ENCODE peak calls at places on chromosomes 2 and 18, in five cellular contexts. B is IMR-90, J is transverse colon, A is A549, C is stomach. H is an unnamed sample.

GRCh38 chr2:206988884-206989283 is 49.6 kb downstream of the CPO start:
- DNase-seq in B (no peak), J (no peak), A (no peak), C (no peak), H (no peak)

GRCh38 chr2:70354264-70354949 is 52.5 kb upstream of the FAM136A start:
- DNase-seq in B (peak), J (no peak), A (no peak), C (no peak), H (no peak)

GRCh38 chr2:120661551-120661950 is 74.1 kb upstream of the GLI2 start:
- DNase-seq in B (no peak), J (no peak), A (no peak), C (peak), H (no peak)

GRCh38 chr2:71742953-71743601 is 289.7 kb downstream of the DYSF start:
- DNase-seq in B (peak), J (peak), A (peak), C (no peak), H (no peak)

GRCh38 chr2:238167761-238168160 is 9.0 kb downstream of the ERFE start:
- DNase-seq in B (peak), J (no peak), A (no peak), C (peak), H (peak)

GRCh38 chr2:206820755-206821154 is 55.3 kb downstream of the FASTKD2 start:
- DNase-seq in B (no peak), J (no peak), A (no peak), C (no peak), H (peak)

GRCh38 chr2:486381-486780 is 190.8 kb downstream of the TMEM18 start:
- DNase-seq in B (no peak), J (no peak), A (no peak), C (no peak), H (no peak)

GRCh38 chr18:79599503-79599931 is 80.1 kb upstream of the CTDP1 start:
- DNase-seq in B (peak), J (peak), A (peak), C (no peak), H (no peak)

GRCh38 chr18:13455960-13456471 is 237.5 kb downstream of the LDLRAD4 start:
- DNase-seq in B (no peak), J (no peak), A (no peak), C (no peak), H (no peak)

GRCh38 chr2:190123956-190124355 is 61.4 kb upstream of the MSTN start:
- DNase-seq in B (peak), J (no peak), A (no peak), C (no peak), H (no peak)

GRCh38 chr2:62306751-62307468 is 111.0 kb downstream of the B3GNT2 start:
- DNase-seq in B (peak), J (peak), A (no peak), C (peak), H (no peak)

GRCh38 chr2:222862068-222862914 is 1.5 kb downstream of the ACSL3 start:
- DNase-seq in B (peak), J (peak), A (no peak), C (no peak), H (peak)

GRCh38 chr2:19349911-19350677 is 8.3 kb downstream of the OSR1 start:
- DNase-seq in B (no peak), J (peak), A (no peak), C (no peak), H (peak)

GRCh38 chr2:40302751-40303150 is 149.1 kb downstream of the SLC8A1 start:
- DNase-seq in B (peak), J (no peak), A (no peak), C (no peak), H (no peak)

GRCh38 chr2:172698041-172698863 is 37.4 kb upstream of the RAPGEF4 start:
- DNase-seq in B (peak), J (no peak), A (peak), C (no peak), H (peak)

GRCh38 chr2:215022418-215022817 is 116.0 kb downstream of the ABCA12 start:
- DNase-seq in B (peak), J (no peak), A (no peak), C (no peak), H (no peak)

GRCh38 chr2:215019085-215019484 is 119.3 kb downstream of the ABCA12 start:
- DNase-seq in B (no peak), J (no peak), A (no peak), C (no peak), H (no peak)

GRCh38 chr2:215019521-215020145 is 118.8 kb downstream of the ABCA12 start:
- DNase-seq in B (no peak), J (no peak), A (no peak), C (no peak), H (no peak)

GRCh38 chr2:215015421-215015820 is 123.0 kb downstream of the ABCA12 start:
- DNase-seq in B (no peak), J (no peak), A (no peak), C (no peak), H (no peak)

DNA sequence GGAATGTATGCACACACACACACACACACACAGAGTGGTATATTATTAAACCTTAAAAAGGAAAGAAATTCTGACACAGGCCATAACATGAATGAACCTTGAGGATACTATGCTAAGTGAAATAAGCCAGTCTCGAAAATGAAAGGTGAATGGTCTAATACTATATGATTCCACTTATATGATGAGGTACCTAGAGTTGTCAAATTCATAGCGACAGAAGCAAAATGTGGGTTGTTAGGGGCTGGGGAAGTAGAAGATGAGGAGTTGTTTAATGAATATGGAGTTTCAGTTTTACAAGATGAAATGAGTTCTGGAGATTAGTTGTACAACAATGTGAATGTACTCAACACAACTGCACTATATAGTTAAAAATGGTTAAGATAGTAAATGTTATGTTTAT is 118.1 kb downstream of the ABCA12 start:
- DNase-seq in B (no peak), J (no peak), A (no peak), C (no peak), H (no peak)
- TF ChIP-seq POLR2A in B (no peak), J (no peak), A (no peak), C (no peak), H (no peak)

DNA sequence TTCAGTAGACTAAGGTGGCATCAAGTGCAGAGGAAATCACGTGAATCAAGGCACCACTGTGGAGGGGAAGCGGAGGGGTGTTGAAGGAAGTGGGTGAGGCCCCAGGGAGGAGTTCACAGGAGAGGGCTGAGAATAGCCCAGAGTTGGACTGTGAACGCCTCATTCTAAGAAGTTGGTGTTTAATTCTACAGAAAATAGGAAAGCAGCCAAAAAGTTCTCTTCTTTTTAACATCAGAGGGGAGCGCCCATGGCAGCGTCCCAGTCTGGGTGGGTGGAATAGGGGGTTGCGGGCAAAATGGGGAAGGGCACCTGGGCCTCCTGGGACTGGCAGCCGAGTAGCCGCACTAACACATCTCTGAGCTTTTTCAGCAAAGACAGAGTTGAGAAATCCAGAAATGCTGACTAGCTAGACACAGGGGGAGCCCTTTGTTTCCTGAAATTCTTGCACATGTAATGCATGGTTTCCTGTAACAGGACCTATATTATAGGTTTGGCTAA is 96.9 kb downstream of the NEB start:
- DNase-seq in B (no peak), J (peak), A (no peak), C (no peak), H (peak)
- TF ChIP-seq POLR2A in B (no peak), J (no peak), A (no peak), C (no peak), H (no peak)

DNA sequence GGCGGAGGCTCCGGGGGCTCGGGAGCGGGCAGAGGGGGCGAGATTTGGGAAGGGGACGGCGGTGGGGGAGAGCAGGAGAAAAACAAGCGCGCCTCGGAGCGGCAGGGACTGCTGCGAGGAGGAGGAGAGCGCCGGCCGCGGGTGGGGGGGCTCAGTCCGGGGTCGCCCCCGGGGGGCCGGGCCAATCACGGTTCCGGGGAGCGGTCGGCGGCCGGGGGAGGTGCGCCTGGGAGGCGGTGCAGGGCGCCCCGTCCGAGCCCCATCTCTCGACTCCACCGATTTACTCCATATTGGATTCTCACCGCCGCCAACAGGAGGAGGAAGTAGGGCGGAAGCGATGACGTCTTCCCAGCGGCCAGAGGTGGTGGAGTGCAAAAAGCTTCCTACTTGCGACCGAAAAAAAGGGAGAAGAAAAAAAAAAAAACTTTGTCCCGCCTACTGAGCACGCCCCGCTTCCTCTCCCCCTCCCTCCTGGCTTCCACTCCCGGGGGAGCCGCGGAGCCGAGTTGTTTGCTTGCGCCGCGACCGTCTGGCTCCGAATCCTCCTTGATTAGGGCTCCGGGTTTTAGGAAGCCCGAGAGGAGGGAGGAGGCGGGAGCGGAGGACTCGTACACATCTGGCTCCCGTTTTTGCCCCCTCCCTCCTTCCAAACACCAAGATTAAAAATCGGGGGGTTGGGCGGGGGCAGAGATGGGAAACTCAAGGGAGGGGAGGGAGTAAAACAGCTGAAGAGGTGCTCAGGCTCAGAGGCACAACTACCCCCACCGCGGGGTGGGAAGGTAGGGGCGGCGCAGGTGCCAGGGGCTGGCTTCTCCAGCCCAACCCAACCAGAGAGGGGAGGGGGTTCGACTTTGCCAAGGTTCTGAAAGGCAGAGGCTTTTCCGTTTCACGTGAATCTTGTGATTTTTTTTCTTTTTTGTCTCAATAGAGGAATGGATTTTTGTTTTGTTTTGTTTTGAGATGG is at the start of gene SPRED2:
- DNase-seq in B (peak), J (peak), A (peak), C (peak), H (peak)
- TF ChIP-seq POLR2A in B (peak), J (peak), A (peak), C (no peak), H (peak)

DNA sequence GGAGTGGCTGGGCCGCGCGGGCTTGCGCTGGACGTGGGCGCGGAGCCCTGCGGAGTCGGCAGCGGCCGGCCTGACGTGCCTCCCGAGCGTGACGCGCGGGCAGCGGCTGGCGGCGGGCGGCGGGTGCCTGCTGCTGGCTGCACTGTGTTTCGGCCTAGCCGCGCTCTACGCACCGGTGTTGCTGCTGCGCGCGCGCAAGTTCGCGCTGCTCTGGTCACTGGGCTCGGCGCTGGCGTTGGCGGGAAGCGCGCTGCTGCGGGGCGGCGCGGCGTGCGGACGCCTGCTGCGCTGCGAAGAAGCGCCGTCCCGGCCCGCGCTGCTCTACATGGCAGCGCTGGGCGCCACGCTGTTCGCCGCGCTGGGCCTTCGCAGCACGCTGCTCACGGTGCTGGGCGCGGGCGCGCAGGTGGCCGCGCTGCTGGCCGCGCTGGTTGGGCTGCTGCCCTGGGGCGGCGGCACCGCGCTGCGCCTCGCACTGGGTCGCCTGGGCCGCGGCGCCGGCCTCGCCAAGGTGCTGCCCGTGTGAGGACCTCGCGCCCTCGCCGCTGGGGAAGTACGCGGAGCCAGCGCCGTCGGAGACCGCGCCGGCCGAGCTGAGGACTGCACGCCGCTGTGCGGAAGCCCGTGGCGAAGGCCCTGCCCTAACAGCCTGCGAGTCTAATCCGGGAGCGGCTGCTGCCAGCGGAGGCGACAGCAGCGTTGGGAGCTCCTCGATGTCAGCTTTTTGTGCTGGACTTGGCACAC is 526 bp downstream of the SFT2D3 start:
- DNase-seq in B (peak), J (peak), A (peak), C (peak), H (peak)
- TF ChIP-seq POLR2A in B (no peak), J (peak), A (peak), C (no peak), H (peak)